ENCODE peak calls at places on chromosomes 5 and 9, in seven cellular contexts. One of them, this sample, is unnamed.
A peak's percentile ranks its signal among the peaks of the same experiment; 100 is the strongest.

GRCh38 chr5:179762079-179762780 is 29.6 kb downstream of the MAML1 start:
- DNase-seq in GM23248: peak; percentile 78
- DNase-seq in heart left ventricle: no peak
- DNase-seq in H7: no peak
- DNase-seq in tibial artery: no peak
- DNase-seq in neuronal stem cell: no peak
- DNase-seq in lower lobe of right lung: no peak
- DNase-seq in this sample: no peak

GRCh38 chr5:172830876-172831662 is 3.0 kb upstream of the ERGIC1 start:
- DNase-seq in GM23248: peak; percentile 96
- DNase-seq in heart left ventricle: no peak
- DNase-seq in H7: no peak
- DNase-seq in tibial artery: no peak
- DNase-seq in neuronal stem cell: no peak
- DNase-seq in lower lobe of right lung: no peak
- DNase-seq in this sample: no peak

GRCh38 chr5:91419571-91420537 is 36.7 kb upstream of the ARRDC3 start:
- DNase-seq in GM23248: peak; percentile 63
- DNase-seq in heart left ventricle: peak; percentile 39
- DNase-seq in H7: no peak
- DNase-seq in tibial artery: peak; percentile 40
- DNase-seq in neuronal stem cell: peak; percentile 63
- DNase-seq in lower lobe of right lung: peak; percentile 45
- DNase-seq in this sample: no peak

GRCh38 chr9:4861145-4861544 is 68.4 kb downstream of the RCL1 start:
- DNase-seq in GM23248: no peak
- DNase-seq in heart left ventricle: no peak
- DNase-seq in H7: no peak
- DNase-seq in tibial artery: no peak
- DNase-seq in neuronal stem cell: no peak
- DNase-seq in lower lobe of right lung: no peak
- DNase-seq in this sample: no peak

GRCh38 chr5:178323961-178324360 is 91.4 kb upstream of the PHYKPL start:
- DNase-seq in GM23248: no peak
- DNase-seq in heart left ventricle: no peak
- DNase-seq in H7: no peak
- DNase-seq in tibial artery: no peak
- DNase-seq in neuronal stem cell: no peak
- DNase-seq in lower lobe of right lung: no peak
- DNase-seq in this sample: no peak

GRCh38 chr5:91478096-91478495 is 95.0 kb upstream of the ARRDC3 start:
- DNase-seq in GM23248: no peak
- DNase-seq in heart left ventricle: no peak
- DNase-seq in H7: no peak
- DNase-seq in tibial artery: no peak
- DNase-seq in neuronal stem cell: no peak
- DNase-seq in lower lobe of right lung: no peak
- DNase-seq in this sample: no peak

GRCh38 chr5:78526049-78526525 is 122.5 kb downstream of the LHFPL2 start:
- DNase-seq in GM23248: peak; percentile 96
- DNase-seq in heart left ventricle: no peak
- DNase-seq in H7: no peak
- DNase-seq in tibial artery: peak; percentile 61
- DNase-seq in neuronal stem cell: no peak
- DNase-seq in lower lobe of right lung: no peak
- DNase-seq in this sample: no peak

GRCh38 chr5:128143911-128144310 is 60.3 kb downstream of the SLC12A2 start:
- DNase-seq in GM23248: no peak
- DNase-seq in heart left ventricle: no peak
- DNase-seq in H7: no peak
- DNase-seq in tibial artery: no peak
- DNase-seq in neuronal stem cell: no peak
- DNase-seq in lower lobe of right lung: no peak
- DNase-seq in this sample: no peak

GRCh38 chr5:58383459-58383858 is 76.4 kb downstream of the PLK2 start:
- DNase-seq in GM23248: peak; percentile 17
- DNase-seq in heart left ventricle: no peak
- DNase-seq in H7: no peak
- DNase-seq in tibial artery: no peak
- DNase-seq in neuronal stem cell: no peak
- DNase-seq in lower lobe of right lung: no peak
- DNase-seq in this sample: no peak

GRCh38 chr9:32581512-32582143 is 8.7 kb upstream of the NDUFB6 start:
- DNase-seq in GM23248: peak; percentile 65
- DNase-seq in heart left ventricle: no peak
- DNase-seq in H7: peak; percentile 64
- DNase-seq in tibial artery: no peak
- DNase-seq in neuronal stem cell: peak; percentile 40
- DNase-seq in lower lobe of right lung: no peak
- DNase-seq in this sample: no peak

GRCh38 chr5:146565764-146566163 is 49.8 kb upstream of the GPR151 start:
- DNase-seq in GM23248: peak; percentile 74
- DNase-seq in heart left ventricle: peak; percentile 12
- DNase-seq in H7: peak; percentile 65
- DNase-seq in tibial artery: no peak
- DNase-seq in neuronal stem cell: peak; percentile 46
- DNase-seq in lower lobe of right lung: no peak
- DNase-seq in this sample: no peak

GRCh38 chr5:137888875-137889759 is at the start of gene PKD2L2:
- DNase-seq in GM23248: peak; percentile 94
- DNase-seq in heart left ventricle: peak; percentile 87
- DNase-seq in H7: peak; percentile 76
- DNase-seq in tibial artery: peak; percentile 67
- DNase-seq in neuronal stem cell: peak; percentile 23
- DNase-seq in lower lobe of right lung: peak; percentile 90
- DNase-seq in this sample: peak; percentile 21

GRCh38 chr9:136645903-136646754 is 16.6 kb upstream of the EGFL7 start:
- DNase-seq in GM23248: no peak
- DNase-seq in heart left ventricle: peak; percentile 88
- DNase-seq in H7: no peak
- DNase-seq in tibial artery: peak; percentile 47
- DNase-seq in neuronal stem cell: no peak
- DNase-seq in lower lobe of right lung: peak; percentile 73
- DNase-seq in this sample: no peak

GRCh38 chr9:136762915-136763648 is 1.2 kb downstream of the LCN15 start:
- DNase-seq in GM23248: peak; percentile 40
- DNase-seq in heart left ventricle: peak; percentile 45
- DNase-seq in H7: peak; percentile 99
- DNase-seq in tibial artery: no peak
- DNase-seq in neuronal stem cell: peak; percentile 87
- DNase-seq in lower lobe of right lung: peak; percentile 69
- DNase-seq in this sample: no peak

GRCh38 chr9:98654247-98654646 is 54.5 kb downstream of the GABBR2 start:
- DNase-seq in GM23248: peak; percentile 98
- DNase-seq in heart left ventricle: no peak
- DNase-seq in H7: no peak
- DNase-seq in tibial artery: no peak
- DNase-seq in neuronal stem cell: no peak
- DNase-seq in lower lobe of right lung: no peak
- DNase-seq in this sample: peak; percentile 70

GRCh38 chr5:150473673-150474358 is 24.3 kb upstream of the RPS14 start:
- DNase-seq in GM23248: peak; percentile 49
- DNase-seq in heart left ventricle: no peak
- DNase-seq in H7: peak; percentile 80
- DNase-seq in tibial artery: no peak
- DNase-seq in neuronal stem cell: no peak
- DNase-seq in lower lobe of right lung: peak; percentile 75
- DNase-seq in this sample: no peak

GRCh38 chr5:127608077-127608660 is 40.7 kb upstream of the CTXN3 start:
- DNase-seq in GM23248: no peak
- DNase-seq in heart left ventricle: no peak
- DNase-seq in H7: no peak
- DNase-seq in tibial artery: no peak
- DNase-seq in neuronal stem cell: no peak
- DNase-seq in lower lobe of right lung: no peak
- DNase-seq in this sample: no peak

GRCh38 chr5:86126202-86126601 is 491.5 kb upstream of the COX7C start:
- DNase-seq in GM23248: no peak
- DNase-seq in heart left ventricle: no peak
- DNase-seq in H7: no peak
- DNase-seq in tibial artery: no peak
- DNase-seq in neuronal stem cell: no peak
- DNase-seq in lower lobe of right lung: no peak
- DNase-seq in this sample: no peak

GRCh38 chr9:96565684-96566360 is 53.8 kb downstream of the CDC14B start:
- DNase-seq in GM23248: peak; percentile 84
- DNase-seq in heart left ventricle: no peak
- DNase-seq in H7: peak; percentile 48
- DNase-seq in tibial artery: no peak
- DNase-seq in neuronal stem cell: no peak
- DNase-seq in lower lobe of right lung: no peak
- DNase-seq in this sample: no peak

GRCh38 chr5:76256116-76256889 is 146.8 kb upstream of the IQGAP2 start:
- DNase-seq in GM23248: peak; percentile 81
- DNase-seq in heart left ventricle: peak; percentile 48
- DNase-seq in H7: peak; percentile 61
- DNase-seq in tibial artery: peak; percentile 33
- DNase-seq in neuronal stem cell: peak; percentile 60
- DNase-seq in lower lobe of right lung: no peak
- DNase-seq in this sample: no peak

GRCh38 chr5:56116599-56117131 is 116.5 kb downstream of the ANKRD55 start:
- DNase-seq in GM23248: no peak
- DNase-seq in heart left ventricle: no peak
- DNase-seq in H7: no peak
- DNase-seq in tibial artery: no peak
- DNase-seq in neuronal stem cell: no peak
- DNase-seq in lower lobe of right lung: no peak
- DNase-seq in this sample: no peak

GRCh38 chr5:135243194-135244191 is 155.5 kb downstream of the MACROH2A1 start:
- DNase-seq in GM23248: no peak
- DNase-seq in heart left ventricle: no peak
- DNase-seq in H7: no peak
- DNase-seq in tibial artery: peak; percentile 58
- DNase-seq in neuronal stem cell: no peak
- DNase-seq in lower lobe of right lung: no peak
- DNase-seq in this sample: no peak

GRCh38 chr5:133145436-133146143 is 93.8 kb downstream of the HSPA4 start:
- DNase-seq in GM23248: peak; percentile 20
- DNase-seq in heart left ventricle: no peak
- DNase-seq in H7: no peak
- DNase-seq in tibial artery: no peak
- DNase-seq in neuronal stem cell: no peak
- DNase-seq in lower lobe of right lung: no peak
- DNase-seq in this sample: no peak

GRCh38 chr5:3962113-3962512 is 366.5 kb downstream of the IRX1 start:
- DNase-seq in GM23248: no peak
- DNase-seq in heart left ventricle: no peak
- DNase-seq in H7: no peak
- DNase-seq in tibial artery: no peak
- DNase-seq in neuronal stem cell: no peak
- DNase-seq in lower lobe of right lung: no peak
- DNase-seq in this sample: no peak

DNA sequence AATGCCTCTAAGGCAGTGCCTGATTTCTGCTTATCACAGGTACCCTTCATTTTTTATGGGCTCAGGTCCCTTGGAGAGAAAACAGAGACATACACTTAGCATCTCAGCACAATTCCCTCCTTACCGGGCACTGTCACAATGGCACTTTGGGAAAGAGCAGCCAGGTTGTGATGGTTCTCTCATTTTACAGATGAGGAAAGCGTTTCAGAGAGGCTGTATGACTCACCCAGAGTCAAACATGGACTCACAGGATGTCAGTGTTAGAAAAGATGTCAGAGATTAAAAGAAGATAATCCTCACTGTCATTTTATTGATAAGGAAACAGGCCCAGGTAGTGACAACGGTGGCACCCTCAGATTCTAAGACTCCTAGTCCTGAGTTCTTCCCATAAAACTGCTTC is 12.0 kb upstream of the SLC31A2 start:
- DNase-seq in GM23248: no peak
- DNase-seq in heart left ventricle: no peak
- DNase-seq in H7: no peak
- DNase-seq in tibial artery: no peak
- DNase-seq in neuronal stem cell: no peak
- DNase-seq in lower lobe of right lung: no peak
- DNase-seq in this sample: no peak
- H3K4me3 ChIP-seq in GM23248: no peak overlapping the region
- H3K4me3 ChIP-seq in heart left ventricle: no peak overlapping the region
- H3K4me3 ChIP-seq in H7: no peak overlapping the region
- H3K4me3 ChIP-seq in tibial artery: no peak overlapping the region
- H3K4me3 ChIP-seq in neuronal stem cell: no peak overlapping the region
- H3K4me3 ChIP-seq in lower lobe of right lung: no peak overlapping the region
- H3K4me3 ChIP-seq in this sample: no peak overlapping the region

DNA sequence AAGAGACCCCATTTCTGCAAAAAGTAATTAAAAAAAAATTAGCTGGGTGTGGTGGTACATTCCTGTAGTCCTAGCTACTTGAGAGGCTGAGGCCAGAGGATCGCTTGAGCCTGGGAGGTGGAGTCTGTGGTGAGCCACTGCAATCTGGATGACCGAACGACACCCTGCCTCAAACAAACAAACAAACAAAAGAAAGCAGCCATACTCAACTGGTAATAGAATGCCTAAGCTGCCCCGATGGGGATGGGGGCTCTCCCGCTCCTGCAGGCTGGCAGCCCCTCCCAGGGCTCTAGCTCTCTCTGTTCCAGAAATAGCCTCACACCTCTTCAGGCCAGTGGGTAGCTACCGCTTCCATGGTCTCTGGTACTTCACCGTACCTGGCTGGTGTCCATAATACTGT is 241.8 kb downstream of the FANCC start:
- DNase-seq in GM23248: no peak
- DNase-seq in heart left ventricle: no peak
- DNase-seq in H7: peak; percentile 37
- DNase-seq in tibial artery: no peak
- DNase-seq in neuronal stem cell: no peak
- DNase-seq in lower lobe of right lung: no peak
- DNase-seq in this sample: no peak
- H3K36me3 ChIP-seq in GM23248: peaks cover 56% of the 10 kb centered on the region
- H3K36me3 ChIP-seq in heart left ventricle: peaks cover 2% of the 10 kb centered on the region
- H3K36me3 ChIP-seq in H7: no peaks in the 10 kb centered on the region
- H3K36me3 ChIP-seq in tibial artery: peaks cover 8% of the 10 kb centered on the region
- H3K36me3 ChIP-seq in neuronal stem cell: peaks cover 19% of the 10 kb centered on the region
- H3K36me3 ChIP-seq in lower lobe of right lung: peaks cover 37% of the 10 kb centered on the region
- H3K36me3 ChIP-seq in this sample: peaks cover 30% of the 10 kb centered on the region

DNA sequence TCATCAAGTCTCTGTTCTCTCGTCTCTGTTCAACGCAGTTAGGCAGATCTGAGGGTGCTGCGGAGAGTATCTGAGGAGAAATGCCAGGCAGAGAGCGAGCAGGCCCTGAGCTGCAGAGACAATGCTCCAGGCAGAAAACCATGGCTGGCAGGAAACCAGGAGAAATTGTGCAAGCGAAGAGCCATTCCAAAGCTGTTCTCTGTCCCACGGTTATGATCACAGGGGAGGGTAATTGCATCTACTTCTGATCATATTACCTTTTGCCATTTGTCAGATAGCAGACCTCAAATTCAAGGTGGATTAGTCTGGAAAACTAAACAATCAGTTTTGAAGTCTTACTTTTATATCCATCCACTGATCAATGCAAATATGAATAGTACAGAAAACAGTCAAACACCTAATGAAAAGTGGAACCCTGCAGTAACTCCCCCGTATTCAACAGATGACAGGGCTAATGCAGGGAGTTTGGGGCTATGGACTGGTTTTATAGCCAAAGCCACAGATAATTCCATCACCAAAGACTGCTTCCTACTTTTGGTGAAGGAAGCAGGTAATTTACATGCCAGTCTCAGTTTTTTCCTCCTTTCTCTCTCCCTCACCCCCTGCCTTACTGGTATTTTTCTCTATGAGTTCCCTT is 228.0 kb downstream of the DCP2 start:
- DNase-seq in GM23248: peak; percentile 76
- DNase-seq in heart left ventricle: peak; percentile 23
- DNase-seq in H7: no peak
- DNase-seq in tibial artery: peak; percentile 65
- DNase-seq in neuronal stem cell: no peak
- DNase-seq in lower lobe of right lung: no peak
- DNase-seq in this sample: no peak
- H3K4me3 ChIP-seq in GM23248: no peak overlapping the region
- H3K4me3 ChIP-seq in heart left ventricle: no peak overlapping the region
- H3K4me3 ChIP-seq in H7: no peak overlapping the region
- H3K4me3 ChIP-seq in tibial artery: no peak overlapping the region
- H3K4me3 ChIP-seq in neuronal stem cell: no peak overlapping the region
- H3K4me3 ChIP-seq in lower lobe of right lung: no peak overlapping the region
- H3K4me3 ChIP-seq in this sample: no peak overlapping the region

GRCh38 chr5:83559141-83559785 is 87.7 kb downstream of the VCAN start:
- DNase-seq in GM23248: no peak
- DNase-seq in heart left ventricle: no peak
- DNase-seq in H7: no peak
- DNase-seq in tibial artery: no peak
- DNase-seq in neuronal stem cell: no peak
- DNase-seq in lower lobe of right lung: no peak
- DNase-seq in this sample: no peak
- H3K36me3 ChIP-seq in GM23248: peaks cover 39% of the 10 kb centered on the region
- H3K36me3 ChIP-seq in heart left ventricle: no peaks in the 10 kb centered on the region
- H3K36me3 ChIP-seq in H7: peaks cover 17% of the 10 kb centered on the region
- H3K36me3 ChIP-seq in tibial artery: no peaks in the 10 kb centered on the region
- H3K36me3 ChIP-seq in neuronal stem cell: peaks cover 100% of the 10 kb centered on the region
- H3K36me3 ChIP-seq in lower lobe of right lung: no peaks in the 10 kb centered on the region
- H3K36me3 ChIP-seq in this sample: no peaks in the 10 kb centered on the region